ENCODE peak calls at places on chromosome 16, in four cellular contexts. B, K, N and A are unnamed samples.

GRCh38 chr16:80938035-80938927 is 68.4 kb downstream of the CMC2 start:
- DNase-seq in B (no peak), K (no peak), N (no peak), A (peak; percentile 32)

GRCh38 chr16:88920618-88921602 is 54.5 kb upstream of the PABPN1L start:
- DNase-seq in B (no peak), K (no peak), N (peak; percentile 68), A (peak; percentile 85)

GRCh38 chr16:50474138-50474537 is 74.1 kb upstream of the NKD1 start:
- DNase-seq in N (no peak), K (no peak), B (no peak), A (no peak)

GRCh38 chr16:89117975-89118289 is 24.3 kb downstream of the ACSF3 start:
- DNase-seq in B (no peak), K (no peak), N (no peak), A (no peak)

GRCh38 chr16:9072806-9073341 is 18.6 kb upstream of the HAPSTR1 start:
- DNase-seq in B (peak; percentile 74), N (no peak), K (no peak), A (no peak)

GRCh38 chr16:24986512-24987303 is 28.5 kb downstream of the ARHGAP17 start:
- DNase-seq in K (peak; percentile 38), B (peak; percentile 44), N (no peak), A (peak; percentile 38)

GRCh38 chr16:16150117-16150877 is 73.0 kb downstream of the ABCC6 start:
- DNase-seq in N (no peak), B (no peak), K (no peak), A (peak; percentile 67)

GRCh38 chr16:9395958-9396359 is 304.5 kb downstream of the HAPSTR1 start:
- DNase-seq in B (no peak), N (no peak), K (no peak), A (no peak)

GRCh38 chr16:58970775-58971174 is 236.7 kb upstream of the GOT2 start:
- DNase-seq in N (no peak), B (no peak), K (no peak), A (no peak)

GRCh38 chr16:70685938-70686375 is at the start of gene MTSS2:
- DNase-seq in B (peak; percentile 70), K (peak; percentile 50), N (peak; percentile 78), A (peak; percentile 86)

GRCh38 chr16:67236551-67237395 is 9.8 kb downstream of the TMEM208 start:
- DNase-seq in B (peak; percentile 90), N (peak; percentile 75), K (peak; percentile 75), A (no peak)

GRCh38 chr16:85519540-85520231 is 93.4 kb upstream of the GSE1 start:
- DNase-seq in N (no peak), B (no peak), K (no peak), A (no peak)

GRCh38 chr16:67857547-67858233 is 10.2 kb upstream of the CENPT start:
- DNase-seq in K (no peak), N (no peak), B (no peak), A (peak; percentile 79)

GRCh38 chr16:68228652-68229051 is 7.3 kb downstream of the ESRP2 start:
- DNase-seq in B (no peak), K (no peak), N (no peak), A (no peak)

GRCh38 chr16:2298621-2299020 is 30.7 kb upstream of the RNPS1 start:
- DNase-seq in B (no peak), N (no peak), K (no peak), A (no peak)

GRCh38 chr16:88965826-88966480 is 11.1 kb downstream of the CBFA2T3 start:
- DNase-seq in N (no peak), B (no peak), K (no peak), A (no peak)

GRCh38 chr16:31698901-31699300 is 171.2 kb downstream of the AHSP start:
- DNase-seq in N (no peak), B (no peak), K (no peak), A (no peak)

GRCh38 chr16:70429888-70430666 is 8.8 kb downstream of the ST3GAL2 start:
- DNase-seq in K (no peak), B (peak; percentile 56), N (no peak), A (no peak)

GRCh38 chr16:7505495-7505894 is 172.8 kb downstream of the RBFOX1 start:
- DNase-seq in K (no peak), B (no peak), N (no peak), A (no peak)

GRCh38 chr16:2150418-2151187 is 2.2 kb downstream of the RAB26 start:
- DNase-seq in B (peak; percentile 84), K (no peak), N (no peak), A (no peak)

GRCh38 chr16:630815-631405 is at the start of gene WFIKKN1:
- DNase-seq in N (peak; percentile 26), B (no peak), K (no peak), A (no peak)

GRCh38 chr16:79658301-79659001 is 57.9 kb upstream of the MAF start:
- DNase-seq in B (no peak), N (no peak), K (no peak), A (no peak)

GRCh38 chr16:2160915-2161551 is 5.5 kb downstream of the TRAF7 start:
- DNase-seq in B (no peak), K (no peak), N (no peak), A (peak; percentile 51)

GRCh38 chr16:29290631-29291247 is 115.8 kb downstream of the NPIPB11 start:
- DNase-seq in N (peak; percentile 50), K (peak; percentile 94), B (peak; percentile 82), A (peak; percentile 95)